ENCODE peak calls at places on chromosomes 3 and 15, in four cellular contexts. R, F, T and N are unnamed samples.

GRCh38 chr3:40717471-40717870 is 192.7 kb downstream of the ZNF621 start:
- DNase-seq in T (no peak), F (no peak), R (no peak), N (no peak)

GRCh38 chr3:177262396-177262795 is 65.1 kb upstream of the TBL1XR1 start:
- DNase-seq in T (no peak), R (no peak), F (no peak), N (peak)

GRCh38 chr15:51089699-51090098 is 5.0 kb downstream of the TNFAIP8L3 start:
- DNase-seq in R (no peak), F (no peak), T (no peak), N (no peak)

GRCh38 chr3:85939026-85939616 is 980.3 kb downstream of the CADM2 start:
- DNase-seq in F (no peak), R (no peak), T (no peak), N (no peak)

GRCh38 chr15:62209322-62209721 is 44.2 kb upstream of the C2CD4B start:
- DNase-seq in R (no peak), T (no peak), F (no peak), N (no peak)

GRCh38 chr15:31389576-31389975 is 62.9 kb downstream of the KLF13 start:
- DNase-seq in T (peak), R (no peak), F (no peak), N (no peak)

GRCh38 chr15:62462268-62462667 is 297.2 kb upstream of the C2CD4B start:
- DNase-seq in T (no peak), R (no peak), F (no peak), N (no peak)

GRCh38 chr3:90055721-90056120 is 948.3 kb downstream of the EPHA3 start:
- DNase-seq in T (no peak), F (no peak), R (no peak), N (no peak)

GRCh38 chr15:91956026-91956723 is 102.7 kb downstream of the SLCO3A1 start:
- DNase-seq in T (no peak), R (no peak), F (no peak), N (no peak)

GRCh38 chr3:2823016-2823415 is 287.2 kb downstream of the IL5RA start:
- DNase-seq in R (no peak), F (no peak), T (no peak), N (no peak)

DNA sequence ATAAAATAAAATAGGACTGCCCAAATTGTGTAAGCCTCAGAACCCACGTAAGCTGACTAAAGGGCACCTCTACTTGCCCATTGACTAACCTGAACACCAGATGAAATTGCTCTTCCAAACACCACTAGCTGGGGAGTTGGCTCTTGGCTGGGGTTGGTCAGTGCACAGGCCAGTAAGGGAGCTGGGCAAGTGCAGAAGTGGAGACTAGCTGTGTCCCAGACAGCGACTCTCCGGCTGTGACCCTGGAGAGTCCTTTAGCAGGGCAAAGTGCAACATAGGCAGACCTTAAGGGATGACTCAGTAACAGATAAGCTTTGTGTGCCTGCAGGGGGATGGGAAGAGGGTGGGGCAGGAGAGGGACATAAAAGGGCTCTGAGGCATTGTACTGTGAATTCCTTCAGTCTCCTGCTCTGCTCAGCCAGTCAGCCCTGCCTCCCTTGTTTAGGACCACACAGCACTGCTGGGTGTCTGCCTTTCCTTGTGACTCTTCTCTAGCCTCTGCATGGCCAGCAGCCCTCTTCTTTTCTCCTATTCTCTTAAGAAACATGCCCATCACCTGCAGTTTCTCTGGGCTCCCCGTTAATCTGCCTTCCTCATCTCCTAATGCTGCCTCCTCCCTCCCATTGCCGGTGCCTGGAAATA is 13.2 kb downstream of the NR1I2 start:
- DNase-seq in T (no peak), R (peak), F (peak), N (peak)
- TF ChIP-seq RNF2 in T (no peak), R (no peak), F (peak), N (no peak)

DNA sequence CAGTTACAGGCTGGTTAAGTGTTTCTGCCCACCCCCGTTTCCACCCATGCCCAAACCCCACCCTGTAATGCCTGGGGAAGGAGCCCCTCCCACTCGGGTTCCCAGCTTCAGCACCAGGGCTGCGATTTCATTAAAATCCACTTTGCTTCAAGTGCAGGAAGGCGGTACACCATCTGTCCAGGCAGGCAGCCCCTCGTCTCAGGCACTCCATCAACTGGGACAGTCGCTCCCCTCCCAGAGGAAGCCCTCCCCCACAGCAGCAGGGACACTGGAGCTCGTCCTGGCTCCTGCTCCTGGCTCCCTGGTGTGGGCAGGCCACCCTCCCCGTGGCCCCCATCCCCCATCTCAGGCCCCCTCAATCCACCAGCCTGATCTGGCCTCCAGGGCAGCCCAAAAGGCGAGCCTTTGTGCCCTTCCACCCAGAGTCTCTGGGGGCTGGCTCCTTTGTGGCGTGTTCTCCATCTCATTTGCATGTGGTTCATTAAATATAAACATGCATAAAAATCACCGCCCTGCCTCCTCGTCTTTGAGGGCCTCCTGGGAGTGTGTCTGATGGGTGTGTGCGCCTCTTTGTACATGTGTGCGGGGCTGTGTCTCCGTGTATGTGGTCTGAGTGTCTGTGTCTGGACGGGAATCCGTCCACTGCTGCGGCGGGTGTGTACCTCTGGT is 32.4 kb downstream of the RNU5B-1 start:
- DNase-seq in F (no peak), R (no peak), T (no peak), N (no peak)
- TF ChIP-seq RNF2 in F (no peak), R (no peak), T (no peak), N (no peak)

GRCh38 chr3:11307830-11308432 is 35.7 kb downstream of the ATG7 start:
- DNase-seq in R (no peak), F (no peak), T (no peak), N (no peak)
- TF ChIP-seq RNF2 in R (no peak), F (no peak), T (no peak), N (no peak)

GRCh38 chr15:47505712-47506542 is 211.4 kb upstream of the SEMA6D start:
- DNase-seq in F (no peak), T (no peak), R (no peak), N (no peak)

GRCh38 chr15:47503884-47504283 is 213.4 kb upstream of the SEMA6D start:
- DNase-seq in F (no peak), R (no peak), T (no peak), N (no peak)

GRCh38 chr15:47504624-47505256 is 212.6 kb upstream of the SEMA6D start:
- DNase-seq in T (no peak), F (no peak), R (no peak), N (no peak)

GRCh38 chr15:47507221-47507985 is 209.9 kb upstream of the SEMA6D start:
- DNase-seq in R (no peak), T (no peak), F (no peak), N (no peak)

GRCh38 chr15:47506543-47507090 is 210.7 kb upstream of the SEMA6D start:
- DNase-seq in T (no peak), R (no peak), F (no peak), N (no peak)
- TF ChIP-seq RNF2 in T (no peak), R (no peak), F (no peak), N (no peak)

GRCh38 chr15:88580532-88580931 is 34.1 kb upstream of the DET1 start:
- DNase-seq in R (no peak), T (no peak), F (no peak), N (no peak)
- TF ChIP-seq RNF2 in R (no peak), T (no peak), F (no peak), N (no peak)

GRCh38 chr3:39261726-39262125 is 18.1 kb downstream of the CX3CR1 start:
- DNase-seq in T (no peak), R (no peak), F (no peak), N (no peak)

GRCh38 chr3:39260318-39260717 is 19.5 kb downstream of the CX3CR1 start:
- DNase-seq in F (no peak), R (no peak), T (no peak), N (no peak)

GRCh38 chr3:39263576-39263975 is 16.3 kb downstream of the CX3CR1 start:
- DNase-seq in R (no peak), F (no peak), T (no peak), N (no peak)

GRCh38 chr3:39262842-39263241 is 17.0 kb downstream of the CX3CR1 start:
- DNase-seq in T (no peak), F (no peak), R (no peak), N (no peak)

GRCh38 chr3:39260957-39261356 is 18.9 kb downstream of the CX3CR1 start:
- DNase-seq in F (peak), T (no peak), R (peak), N (peak)
- TF ChIP-seq RNF2 in F (peak), T (no peak), R (no peak), N (no peak)

GRCh38 chr3:179186426-179186825 is 38.3 kb downstream of the PIK3CA start:
- DNase-seq in R (no peak), F (no peak), T (no peak), N (no peak)

GRCh38 chr3:179181993-179182551 is 33.9 kb downstream of the PIK3CA start:
- DNase-seq in R (no peak), T (no peak), F (no peak), N (no peak)

GRCh38 chr3:179181021-179181472 is 32.9 kb downstream of the PIK3CA start:
- DNase-seq in T (no peak), F (no peak), R (no peak), N (no peak)

GRCh38 chr3:179179979-179180758 is 32.0 kb downstream of the PIK3CA start:
- DNase-seq in T (no peak), R (no peak), F (no peak), N (no peak)

DNA sequence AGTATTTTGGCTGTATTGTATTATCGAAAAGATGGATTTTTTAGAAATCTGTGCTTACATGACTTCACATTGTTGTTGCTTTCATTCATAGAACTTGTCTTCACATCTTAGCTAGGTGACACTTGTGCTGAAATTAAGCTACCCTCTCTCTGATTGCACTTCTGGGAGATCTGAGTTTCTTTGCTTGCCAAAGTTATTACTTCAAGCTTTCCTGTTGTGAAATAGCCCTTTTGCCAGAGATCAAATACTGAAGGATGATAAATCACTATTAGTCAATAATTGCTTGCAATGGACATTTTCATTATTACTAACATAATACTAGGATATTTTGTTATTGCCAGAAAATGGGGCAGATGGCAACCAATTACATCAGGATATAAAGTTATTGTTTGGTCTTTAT is 34.7 kb downstream of the PIK3CA start:
- DNase-seq in R (no peak), T (no peak), F (no peak), N (no peak)
- TF ChIP-seq RNF2 in R (no peak), T (no peak), F (no peak), N (no peak)

GRCh38 chr3:78070188-78070587 is 1030.3 kb downstream of the ROBO2 start:
- DNase-seq in T (no peak), F (no peak), R (no peak), N (no peak)
- TF ChIP-seq RNF2 in T (no peak), F (no peak), R (no peak), N (no peak)